ENCODE peak calls at places on chromosomes 5 and 9, in four cellular contexts. A is stimulated activated CD4-positive, alpha-beta T cell treated with anti-CD3 and anti-CD28 coated beads, Interleukin-4, amount 100 ng/mL, for 48 hours; G is NCI-H1436; W is hypothalamus. V is an unnamed sample.

GRCh38 chr9:95107001-95107749 is 210.3 kb downstream of the FANCC start:
- DNase-seq in W (no peak), G (no peak), A (no peak), V (peak)

GRCh38 chr9:27714388-27714787 is 141.1 kb upstream of the C9orf72 start:
- DNase-seq in G (no peak), A (no peak), W (no peak), V (no peak)

GRCh38 chr5:53430618-53431252 is 49.7 kb upstream of the FST start:
- DNase-seq in A (no peak), W (no peak), G (no peak), V (no peak)

GRCh38 chr5:59035681-59036080 is 452.8 kb downstream of the RAB3C start:
- DNase-seq in G (no peak), A (no peak), W (no peak), V (no peak)

GRCh38 chr5:16871746-16872339 is 64.2 kb downstream of the MYO10 start:
- DNase-seq in G (no peak), A (no peak), W (no peak), V (peak)

GRCh38 chr5:172503925-172504730 is 49.8 kb upstream of the SH3PXD2B start:
- DNase-seq in G (no peak), A (no peak), W (no peak), V (no peak)

GRCh38 chr5:90134892-90135291 is 274.7 kb downstream of the CETN3 start:
- DNase-seq in G (no peak), A (no peak), W (no peak), V (peak)

GRCh38 chr9:35079041-35079425 is 709 bp downstream of the FANCG start:
- DNase-seq in W (no peak), G (no peak), A (no peak), V (no peak)

GRCh38 chr9:134916161-134916665 is 1.5 kb downstream of the FCN1 start:
- DNase-seq in G (no peak), A (no peak), W (no peak), V (no peak)

V was measured in AG04450.